ENCODE peak calls at places on chromosomes 13 and 19, in five cellular contexts. O, U, F, D and P are unnamed samples. For H3K4me1, the result is how much of the 10 kb centered on the place peaks cover.

GRCh38 chr13:75135325-75135825 is 346.6 kb downstream of the TBC1D4 start:
- DNase-seq in O (peak), U (no peak), F (peak), D (no peak), P (no peak)

GRCh38 chr13:82370306-82370705 is 1512.0 kb downstream of the SLITRK1 start:
- DNase-seq in O (peak), U (no peak), F (peak), D (no peak), P (no peak)

GRCh38 chr13:114067381-114067885 is 65.0 kb downstream of the RASA3 start:
- DNase-seq in O (peak), U (no peak), F (peak), D (no peak), P (no peak)

GRCh38 chr13:96982672-96983071 is 11.6 kb downstream of the OXGR1 start:
- DNase-seq in O (peak), U (no peak), F (no peak), D (no peak), P (no peak)

GRCh38 chr13:72129117-72129516 is 262.1 kb upstream of the DACH1 start:
- DNase-seq in O (no peak), U (no peak), F (no peak), D (no peak), P (no peak)

GRCh38 chr13:41060723-41061074 is 610 bp upstream of the WBP4 start:
- DNase-seq in O (peak), U (peak), F (peak), D (peak), P (peak)

GRCh38 chr13:66992183-66992582 is 238.0 kb downstream of the PCDH9 start:
- DNase-seq in O (peak), U (no peak), F (peak), D (no peak), P (no peak)

GRCh38 chr13:50676602-50677001 is 166.9 kb downstream of the DLEU7 start:
- DNase-seq in O (peak), U (no peak), F (peak), D (no peak), P (no peak)

GRCh38 chr13:44756411-44756810 is 180.3 kb upstream of the TSC22D1 start:
- DNase-seq in O (peak), U (no peak), F (no peak), D (no peak), P (no peak)

GRCh38 chr13:79281335-79281734 is 124.7 kb downstream of the RBM26 start:
- DNase-seq in O (no peak), U (no peak), F (no peak), D (no peak), P (no peak)

GRCh38 chr19:49854861-49855263 is 3.9 kb downstream of the PTOV1 start:
- DNase-seq in O (no peak), U (no peak), F (no peak), D (peak), P (peak)

GRCh38 chr19:49853852-49854849 is 3.2 kb downstream of the PTOV1 start:
- DNase-seq in O (no peak), U (no peak), F (no peak), D (no peak), P (peak)

GRCh38 chr19:49850487-49851342 is at the start of gene PTOV1:
- DNase-seq in O (peak), U (peak), F (peak), D (peak), P (peak)

GRCh38 chr19:49851456-49852259 is 699 bp downstream of the PTOV1 start:
- DNase-seq in O (peak), U (peak), F (no peak), D (no peak), P (peak)

DNA sequence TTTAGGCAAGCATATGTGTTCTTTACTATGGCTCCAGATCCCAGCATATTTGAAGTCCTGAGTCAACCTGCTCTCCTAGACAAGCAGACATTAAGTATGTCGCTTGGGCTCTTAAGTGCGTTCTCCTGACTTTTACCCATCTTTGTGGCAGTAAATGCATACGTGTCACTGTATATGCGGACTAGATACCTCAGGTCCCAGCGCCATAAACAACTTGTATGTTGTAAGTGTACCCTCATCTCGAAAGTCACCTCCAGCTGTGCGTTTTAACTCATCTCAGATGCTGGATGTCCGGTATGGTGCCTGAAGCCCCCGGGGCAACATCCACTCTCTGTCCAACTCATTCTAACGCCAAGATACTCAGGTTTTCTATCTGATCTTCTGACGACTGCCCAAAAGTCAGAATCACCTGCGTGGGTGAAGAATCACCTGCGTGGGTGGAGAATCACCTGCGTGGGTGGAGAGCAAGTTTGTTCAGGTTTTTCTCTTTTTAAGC is 1.7 kb downstream of the PTOV1 start:
- DNase-seq in O (no peak), U (no peak), F (no peak), D (no peak), P (peak)
- H3K4me3 ChIP-seq in O (peak), U (no peak), F (peak), D (peak), P (no peak)

GRCh38 chr19:46606019-46606418 is 4.9 kb downstream of the CALM3 start:
- DNase-seq in O (no peak), U (no peak), F (no peak), D (no peak), P (no peak)
- H3K4me1 ChIP-seq in O (under half), U (under half), F (under half), D (under half), P (under half)

DNA sequence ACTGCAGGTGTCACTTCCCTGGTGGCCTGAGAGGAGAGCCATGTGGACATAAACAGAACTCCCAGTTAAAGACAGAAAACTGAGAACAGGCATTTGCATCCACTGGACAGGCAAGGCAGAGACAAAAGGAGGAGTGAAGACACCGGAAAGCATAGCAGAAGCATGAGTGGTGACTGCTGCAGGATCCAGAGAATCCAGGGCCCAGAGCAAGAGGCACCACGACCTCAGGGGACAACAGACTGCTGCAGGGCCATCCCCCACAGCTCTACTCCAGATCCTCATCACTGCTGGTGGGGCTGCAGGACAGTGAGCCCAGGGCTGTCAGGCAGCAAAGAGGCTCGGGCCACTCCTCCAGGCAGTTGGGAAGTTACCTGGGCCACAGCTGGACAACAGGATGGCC is 14.5 kb upstream of the ISYNA1 start:
- DNase-seq in O (no peak), U (no peak), F (no peak), D (no peak), P (no peak)
- H3K27ac ChIP-seq in O (no peak), U (no peak), F (no peak), D (no peak), P (no peak)

GRCh38 chr19:50326101-50326664 is 3.0 kb downstream of the KCNC3 start:
- DNase-seq in O (no peak), U (no peak), F (no peak), D (no peak), P (no peak)
- H3K4me3 ChIP-seq in O (no peak), U (no peak), F (no peak), D (no peak), P (no peak)

GRCh38 chr19:10419200-10419645 is 1.1 kb upstream of the PDE4A start:
- DNase-seq in O (peak), U (no peak), F (no peak), D (peak), P (no peak)
- H3K4me1 ChIP-seq in O (under half), U (under half), F (under half), D (under half), P (under half)

GRCh38 chr13:34883381-34883780 is 58.7 kb upstream of the NBEA start:
- DNase-seq in O (no peak), U (no peak), F (no peak), D (no peak), P (no peak)

GRCh38 chr13:34886987-34887386 is 55.1 kb upstream of the NBEA start:
- DNase-seq in O (no peak), U (no peak), F (no peak), D (no peak), P (no peak)

GRCh38 chr13:34884366-34884765 is 57.7 kb upstream of the NBEA start:
- DNase-seq in O (no peak), U (no peak), F (no peak), D (no peak), P (no peak)

GRCh38 chr13:34886476-34886875 is 55.6 kb upstream of the NBEA start:
- DNase-seq in O (no peak), U (no peak), F (no peak), D (no peak), P (no peak)
- H3K27ac ChIP-seq in O (no peak), U (no peak), F (no peak), D (no peak), P (no peak)